ENCODE peak calls at places on chromosomes 1 and 21, in four cellular contexts. W, F, V and M are unnamed samples.

GRCh38 chr1:115641762-115642167 is at the start of gene VANGL1:
- DNase-seq in W (peak), F (no peak), V (peak), M (peak)

GRCh38 chr21:38997756-38998155 is 185.5 kb downstream of the PSMG1 start:
- DNase-seq in W (no peak), F (no peak), V (no peak), M (no peak)

GRCh38 chr1:52651904-52652303 is 18.9 kb downstream of the SHISAL2A start:
- DNase-seq in W (no peak), F (no peak), V (peak), M (no peak)

GRCh38 chr1:196355206-196355786 is 252.9 kb downstream of the KCNT2 start:
- DNase-seq in W (no peak), F (no peak), V (peak), M (peak)

GRCh38 chr1:227316941-227317540 is 1.3 kb downstream of the CDC42BPA start:
- DNase-seq in W (no peak), F (no peak), V (no peak), M (peak)

GRCh38 chr1:119000371-119001180 is 12.4 kb upstream of the TBX15 start:
- DNase-seq in W (no peak), F (no peak), V (no peak), M (no peak)

GRCh38 chr1:230681599-230681998 is 32.3 kb downstream of the AGT start:
- DNase-seq in W (no peak), F (no peak), V (peak), M (peak)

GRCh38 chr1:7335224-7335879 is 435.7 kb upstream of the VAMP3 start:
- DNase-seq in W (no peak), F (no peak), V (no peak), M (no peak)

GRCh38 chr1:20481158-20481617 is 4.8 kb downstream of the CAMK2N1 start:
- DNase-seq in W (no peak), F (no peak), V (peak), M (no peak)

GRCh38 chr1:234961468-234962339 is 166.9 kb downstream of the TOMM20 start:
- DNase-seq in W (no peak), F (no peak), V (no peak), M (peak)

GRCh38 chr1:8166436-8166835 is 140.3 kb upstream of the ERRFI1 start:
- DNase-seq in W (no peak), F (no peak), V (no peak), M (no peak)

GRCh38 chr1:182507685-182508084 is 57.7 kb downstream of the RGSL1 start:
- DNase-seq in W (no peak), F (no peak), V (no peak), M (no peak)

GRCh38 chr1:151790940-151791651 is 796 bp upstream of the TDRKH start:
- DNase-seq in W (peak), F (no peak), V (peak), M (peak)

GRCh38 chr1:11753555-11754208 is 8.3 kb upstream of the C1orf167 start:
- DNase-seq in W (no peak), F (no peak), V (no peak), M (no peak)

GRCh38 chr1:205270764-205271163 is 43.0 kb downstream of the TMCC2 start:
- DNase-seq in W (peak), F (no peak), V (peak), M (peak)

GRCh38 chr1:78367700-78368099 is 123.1 kb upstream of the PTGFR start:
- DNase-seq in W (no peak), F (no peak), V (no peak), M (no peak)

GRCh38 chr1:186864296-186864695 is 35.5 kb downstream of the PLA2G4A start:
- DNase-seq in W (no peak), F (no peak), V (no peak), M (no peak)

GRCh38 chr1:154495496-154496273 is 6.3 kb upstream of the TDRD10 start:
- DNase-seq in W (no peak), F (no peak), V (no peak), M (peak)

GRCh38 chr21:10418649-10419048 is 102.7 kb upstream of the TPTE start:
- DNase-seq in W (no peak), F (no peak), V (no peak), M (no peak)

GRCh38 chr1:27491748-27492700 is 2.1 kb upstream of the WASF2 start:
- DNase-seq in W (no peak), F (no peak), V (no peak), M (peak)

GRCh38 chr1:7549277-7549676 is 221.8 kb upstream of the VAMP3 start:
- DNase-seq in W (no peak), F (peak), V (no peak), M (peak)

GRCh38 chr1:32754282-32755097 is 51.9 kb upstream of the SYNC start:
- DNase-seq in W (peak), F (no peak), V (no peak), M (no peak)

GRCh38 chr1:60936943-60937342 is 145.4 kb upstream of the NFIA start:
- DNase-seq in W (no peak), F (no peak), V (no peak), M (no peak)

GRCh38 chr1:43206721-43207228 is 34.6 kb downstream of the CFAP57 start:
- DNase-seq in W (no peak), F (no peak), V (peak), M (no peak)

DNA sequence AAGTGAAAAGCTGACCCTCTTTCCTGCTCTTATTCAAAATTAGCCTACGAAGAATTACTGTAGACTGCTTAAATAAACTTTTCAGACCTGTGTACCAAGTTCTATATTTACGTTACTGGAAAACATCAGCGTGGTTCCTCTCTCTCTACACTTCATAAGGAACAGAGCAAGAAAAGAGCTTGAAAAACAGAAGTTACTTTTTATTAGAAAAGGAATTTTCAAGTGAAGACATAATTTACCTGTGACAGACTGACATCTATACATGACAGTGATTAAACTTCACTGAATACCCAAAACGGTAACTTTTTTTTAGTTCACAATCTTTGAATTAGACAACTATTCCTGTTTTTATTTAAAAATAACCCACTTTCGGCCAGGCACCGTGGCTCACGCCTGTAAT is 2.7 kb downstream of the ENAH start:
- DNase-seq in W (no peak), F (no peak), V (no peak), M (no peak)
- H3K4me3 ChIP-seq in W (no peak), F (no peak), V (peak), M (no peak)

GRCh38 chr21:34865922-34866271 is 183.2 kb downstream of the RUNX1 start:
- DNase-seq in W (no peak), F (peak), V (peak), M (no peak)

GRCh38 chr21:34859976-34860653 is 189.0 kb downstream of the RUNX1 start:
- DNase-seq in W (no peak), F (no peak), V (no peak), M (no peak)

GRCh38 chr21:34861302-34861701 is 187.8 kb downstream of the RUNX1 start:
- DNase-seq in W (no peak), F (no peak), V (no peak), M (no peak)

GRCh38 chr21:34864370-34865209 is 184.5 kb downstream of the RUNX1 start:
- DNase-seq in W (no peak), F (no peak), V (no peak), M (no peak)

DNA sequence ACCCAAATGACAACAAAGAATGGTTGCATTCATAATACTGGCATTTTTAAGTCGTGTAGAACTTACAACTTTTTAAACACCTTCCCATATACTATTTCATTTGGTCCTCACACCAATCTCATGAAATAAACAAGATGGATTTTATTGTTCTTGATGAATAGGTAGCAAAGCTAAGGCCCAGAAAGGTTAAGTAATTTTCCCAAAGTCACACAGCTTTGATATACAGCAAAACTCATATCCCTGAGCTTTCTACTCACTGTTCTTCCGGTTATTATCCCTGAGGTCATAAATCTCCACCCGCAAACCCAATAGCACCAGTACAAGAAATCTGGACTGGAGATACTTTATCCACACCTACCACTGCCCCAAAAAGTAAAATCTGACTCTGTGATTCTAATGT is 186.2 kb downstream of the RUNX1 start:
- DNase-seq in W (no peak), F (no peak), V (no peak), M (no peak)
- TF ChIP-seq MYC in W (no peak), F (no peak), V (no peak), M (no peak)

DNA sequence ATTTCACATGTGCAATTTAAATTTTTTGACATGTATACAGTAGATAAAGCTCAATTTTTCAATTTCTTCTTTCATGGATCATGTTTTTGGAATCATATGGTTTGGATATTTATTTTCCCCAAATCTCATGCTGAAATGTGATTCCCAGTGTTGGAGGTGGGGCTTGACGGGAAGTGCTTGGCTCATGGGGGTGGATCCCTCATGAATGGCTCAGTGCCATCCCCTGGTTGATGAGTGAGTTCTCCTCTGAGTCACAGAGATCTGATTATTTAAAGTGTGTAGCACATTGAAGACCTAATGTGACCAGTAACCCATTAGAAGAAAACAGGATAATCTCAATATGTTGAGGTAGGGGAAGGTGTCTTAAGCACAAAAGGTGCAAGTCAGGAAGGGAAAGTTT is 9.1 kb upstream of the IFI16 start:
- DNase-seq in W (no peak), F (no peak), V (no peak), M (peak)
- TF ChIP-seq POLR2AphosphoS5 in W (no peak), F (no peak), V (no peak), M (no peak)

GRCh38 chr1:47328992-47329391 is 4.6 kb upstream of the CMPK1 start:
- DNase-seq in W (no peak), F (no peak), V (no peak), M (no peak)
- H3K4me3 ChIP-seq in W (no peak), F (no peak), V (no peak), M (no peak)